ENCODE peak calls at places on chromosomes 16 and 17, in seven cellular contexts. One of them, this sample, is unnamed. For H3K4me1 and H3K9me3, the result is how much of the 10 kb centered on the place peaks cover.

GRCh38 chr17:61054430-61054829 is 345.2 kb upstream of the TBX2 start:
- DNase-seq in stomach: no peak
- DNase-seq in CD8-positive, alpha-beta T cell: no peak
- DNase-seq in fibroblast of lung: peak
- DNase-seq in CD4-positive, alpha-beta memory T cell: no peak
- DNase-seq in heart left ventricle: peak
- DNase-seq in transverse colon: no peak
- DNase-seq in this sample: no peak

GRCh38 chr17:79809530-79810137 is 12.8 kb upstream of the CBX8 start:
- DNase-seq in stomach: peak
- DNase-seq in CD8-positive, alpha-beta T cell: no peak
- DNase-seq in fibroblast of lung: no peak
- DNase-seq in CD4-positive, alpha-beta memory T cell: no peak
- DNase-seq in heart left ventricle: no peak
- DNase-seq in transverse colon: peak
- DNase-seq in this sample: no peak

GRCh38 chr16:71343078-71343477 is 15.4 kb upstream of the CALB2 start:
- DNase-seq in stomach: no peak
- DNase-seq in CD8-positive, alpha-beta T cell: no peak
- DNase-seq in fibroblast of lung: no peak
- DNase-seq in CD4-positive, alpha-beta memory T cell: no peak
- DNase-seq in heart left ventricle: no peak
- DNase-seq in transverse colon: no peak
- DNase-seq in this sample: no peak

GRCh38 chr16:11229906-11230305 is 26.1 kb downstream of the SOCS1 start:
- DNase-seq in stomach: peak
- DNase-seq in CD8-positive, alpha-beta T cell: no peak
- DNase-seq in fibroblast of lung: no peak
- DNase-seq in CD4-positive, alpha-beta memory T cell: no peak
- DNase-seq in heart left ventricle: no peak
- DNase-seq in transverse colon: peak
- DNase-seq in this sample: no peak

GRCh38 chr17:40303706-40304450 is 5.1 kb upstream of the RARA start:
- DNase-seq in stomach: no peak
- DNase-seq in CD8-positive, alpha-beta T cell: no peak
- DNase-seq in fibroblast of lung: peak
- DNase-seq in CD4-positive, alpha-beta memory T cell: no peak
- DNase-seq in heart left ventricle: no peak
- DNase-seq in transverse colon: peak
- DNase-seq in this sample: no peak

GRCh38 chr16:80887062-80887461 is 82.7 kb upstream of the CDYL2 start:
- DNase-seq in stomach: no peak
- DNase-seq in CD8-positive, alpha-beta T cell: no peak
- DNase-seq in fibroblast of lung: no peak
- DNase-seq in CD4-positive, alpha-beta memory T cell: no peak
- DNase-seq in heart left ventricle: no peak
- DNase-seq in transverse colon: peak
- DNase-seq in this sample: no peak

GRCh38 chr17:34312080-34312479 is 7.2 kb upstream of the CCL8 start:
- DNase-seq in stomach: no peak
- DNase-seq in CD8-positive, alpha-beta T cell: no peak
- DNase-seq in fibroblast of lung: peak
- DNase-seq in CD4-positive, alpha-beta memory T cell: no peak
- DNase-seq in heart left ventricle: no peak
- DNase-seq in transverse colon: no peak
- DNase-seq in this sample: no peak

GRCh38 chr16:49492090-49492801 is 118.6 kb downstream of the C16orf78 start:
- DNase-seq in stomach: peak
- DNase-seq in CD8-positive, alpha-beta T cell: peak
- DNase-seq in fibroblast of lung: peak
- DNase-seq in CD4-positive, alpha-beta memory T cell: peak
- DNase-seq in heart left ventricle: peak
- DNase-seq in transverse colon: peak
- DNase-seq in this sample: no peak

GRCh38 chr17:6548578-6549330 is 7.6 kb downstream of the PITPNM3 start:
- DNase-seq in stomach: peak
- DNase-seq in CD8-positive, alpha-beta T cell: no peak
- DNase-seq in fibroblast of lung: no peak
- DNase-seq in CD4-positive, alpha-beta memory T cell: peak
- DNase-seq in heart left ventricle: no peak
- DNase-seq in transverse colon: peak
- DNase-seq in this sample: no peak

DNA sequence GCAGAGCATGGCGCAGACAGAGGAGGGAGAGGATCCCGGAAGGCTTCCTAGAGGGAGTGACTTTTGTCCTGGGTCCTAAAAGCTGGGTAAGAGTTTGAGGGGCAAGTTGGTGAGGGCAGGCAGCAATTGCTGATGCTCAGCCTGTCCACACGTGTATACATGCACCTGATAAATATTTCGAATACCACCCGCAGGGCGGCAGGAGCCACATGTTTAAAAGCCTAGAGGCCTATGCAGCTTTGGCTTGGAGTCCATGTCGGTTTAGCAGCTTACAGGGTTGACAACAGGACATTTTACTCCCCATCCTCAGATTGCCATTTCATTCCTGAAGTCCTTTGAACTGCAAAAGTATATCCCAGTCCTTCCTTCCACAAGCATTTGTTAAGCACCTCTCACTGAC is 99.1 kb downstream of the KATNIP start:
- DNase-seq in stomach: no peak
- DNase-seq in CD8-positive, alpha-beta T cell: no peak
- DNase-seq in fibroblast of lung: no peak
- DNase-seq in CD4-positive, alpha-beta memory T cell: no peak
- DNase-seq in heart left ventricle: no peak
- DNase-seq in transverse colon: no peak
- DNase-seq in this sample: no peak
- H3K27ac ChIP-seq in stomach: no peak
- H3K27ac ChIP-seq in CD8-positive, alpha-beta T cell: no peak
- H3K27ac ChIP-seq in fibroblast of lung: no peak
- H3K27ac ChIP-seq in CD4-positive, alpha-beta memory T cell: no peak
- H3K27ac ChIP-seq in heart left ventricle: no peak
- H3K27ac ChIP-seq in transverse colon: no peak
- H3K27ac ChIP-seq in this sample: no peak

GRCh38 chr17:216625-217024 is 35.2 kb upstream of the DOC2B start:
- DNase-seq in stomach: no peak
- DNase-seq in CD8-positive, alpha-beta T cell: no peak
- DNase-seq in fibroblast of lung: no peak
- DNase-seq in CD4-positive, alpha-beta memory T cell: no peak
- DNase-seq in heart left ventricle: no peak
- DNase-seq in transverse colon: no peak
- DNase-seq in this sample: no peak

GRCh38 chr17:218711-219110 is 37.3 kb upstream of the DOC2B start:
- DNase-seq in stomach: no peak
- DNase-seq in CD8-positive, alpha-beta T cell: no peak
- DNase-seq in fibroblast of lung: no peak
- DNase-seq in CD4-positive, alpha-beta memory T cell: no peak
- DNase-seq in heart left ventricle: no peak
- DNase-seq in transverse colon: no peak
- DNase-seq in this sample: no peak

GRCh38 chr17:213286-214105 is 32.0 kb upstream of the DOC2B start:
- DNase-seq in stomach: no peak
- DNase-seq in CD8-positive, alpha-beta T cell: no peak
- DNase-seq in fibroblast of lung: no peak
- DNase-seq in CD4-positive, alpha-beta memory T cell: no peak
- DNase-seq in heart left ventricle: no peak
- DNase-seq in transverse colon: no peak
- DNase-seq in this sample: no peak

GRCh38 chr17:210402-210801 is 29.0 kb upstream of the DOC2B start:
- DNase-seq in stomach: no peak
- DNase-seq in CD8-positive, alpha-beta T cell: no peak
- DNase-seq in fibroblast of lung: no peak
- DNase-seq in CD4-positive, alpha-beta memory T cell: no peak
- DNase-seq in heart left ventricle: no peak
- DNase-seq in transverse colon: no peak
- DNase-seq in this sample: no peak

DNA sequence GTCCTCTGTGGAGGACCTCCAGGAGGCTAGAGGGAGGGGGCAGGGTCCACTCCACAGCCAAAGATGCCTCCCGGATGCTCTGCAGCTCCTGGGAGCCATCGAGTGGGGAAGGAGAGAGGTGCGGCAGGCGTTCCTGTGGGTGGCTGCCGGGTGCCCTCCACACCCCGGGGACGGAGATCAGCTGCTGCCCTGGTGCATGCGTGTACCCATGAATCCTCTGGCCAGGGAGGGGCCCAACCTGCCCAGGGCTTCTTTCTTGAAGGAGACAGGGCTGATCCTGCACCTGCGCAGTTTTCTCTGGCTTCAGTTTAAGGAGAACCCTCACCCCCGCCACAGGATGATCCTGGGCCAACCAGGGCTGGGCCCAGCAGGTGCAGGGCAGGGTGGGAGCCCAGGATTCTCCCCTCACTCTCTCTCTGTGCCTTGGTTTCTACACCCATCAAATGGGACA is 33.5 kb upstream of the DOC2B start:
- DNase-seq in stomach: no peak
- DNase-seq in CD8-positive, alpha-beta T cell: no peak
- DNase-seq in fibroblast of lung: no peak
- DNase-seq in CD4-positive, alpha-beta memory T cell: no peak
- DNase-seq in heart left ventricle: no peak
- DNase-seq in transverse colon: no peak
- DNase-seq in this sample: no peak
- H3K4me1 ChIP-seq in stomach: under half
- H3K4me1 ChIP-seq in CD8-positive, alpha-beta T cell: under half
- H3K4me1 ChIP-seq in fibroblast of lung: under half
- H3K4me1 ChIP-seq in CD4-positive, alpha-beta memory T cell: under half
- H3K4me1 ChIP-seq in heart left ventricle: under half
- H3K4me1 ChIP-seq in transverse colon: under half
- H3K4me1 ChIP-seq in this sample: under half

GRCh38 chr16:89019511-89019910 is 42.5 kb upstream of the CBFA2T3 start:
- DNase-seq in stomach: no peak
- DNase-seq in CD8-positive, alpha-beta T cell: no peak
- DNase-seq in fibroblast of lung: no peak
- DNase-seq in CD4-positive, alpha-beta memory T cell: no peak
- DNase-seq in heart left ventricle: no peak
- DNase-seq in transverse colon: no peak
- DNase-seq in this sample: no peak

GRCh38 chr16:89022051-89022836 is 45.2 kb upstream of the CBFA2T3 start:
- DNase-seq in stomach: no peak
- DNase-seq in CD8-positive, alpha-beta T cell: no peak
- DNase-seq in fibroblast of lung: no peak
- DNase-seq in CD4-positive, alpha-beta memory T cell: no peak
- DNase-seq in heart left ventricle: no peak
- DNase-seq in transverse colon: no peak
- DNase-seq in this sample: no peak

GRCh38 chr16:89023151-89023551 is 46.1 kb upstream of the CBFA2T3 start:
- DNase-seq in stomach: no peak
- DNase-seq in CD8-positive, alpha-beta T cell: no peak
- DNase-seq in fibroblast of lung: no peak
- DNase-seq in CD4-positive, alpha-beta memory T cell: no peak
- DNase-seq in heart left ventricle: no peak
- DNase-seq in transverse colon: no peak
- DNase-seq in this sample: no peak

GRCh38 chr16:89020068-89020924 is 43.3 kb upstream of the CBFA2T3 start:
- DNase-seq in stomach: no peak
- DNase-seq in CD8-positive, alpha-beta T cell: no peak
- DNase-seq in fibroblast of lung: no peak
- DNase-seq in CD4-positive, alpha-beta memory T cell: no peak
- DNase-seq in heart left ventricle: no peak
- DNase-seq in transverse colon: no peak
- DNase-seq in this sample: no peak

DNA sequence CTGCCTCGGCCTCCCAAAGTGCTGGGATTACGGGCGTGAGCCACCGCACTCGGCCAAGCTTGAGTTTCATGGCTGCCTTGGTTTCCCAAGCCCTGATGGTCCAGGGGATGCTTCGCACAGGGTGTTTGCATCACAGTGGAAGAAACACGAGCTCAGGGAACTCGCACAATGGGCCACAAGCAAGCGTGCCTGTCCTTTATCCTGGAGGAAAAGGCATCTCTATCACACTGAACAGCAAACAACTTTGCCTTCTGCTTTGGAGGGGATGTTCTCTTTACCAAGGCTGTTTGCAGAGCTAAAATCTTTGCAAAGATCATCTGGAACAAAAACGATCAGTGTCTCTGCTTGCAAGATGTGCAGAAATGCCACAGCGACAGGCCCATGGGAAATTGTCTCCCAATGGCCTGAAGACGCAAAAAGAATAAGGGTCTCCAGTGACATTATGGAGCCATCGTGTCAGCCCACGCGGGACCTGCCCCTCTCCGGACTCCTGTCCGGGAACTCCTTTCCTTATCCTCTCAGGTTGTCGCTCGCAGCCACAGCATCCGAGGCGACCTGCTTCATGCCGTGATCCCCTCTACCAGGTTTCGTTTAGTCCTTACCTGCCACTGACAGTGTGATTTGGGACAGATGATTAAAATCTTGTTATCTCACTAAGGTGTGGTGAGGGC is 44.1 kb upstream of the CBFA2T3 start:
- DNase-seq in stomach: no peak
- DNase-seq in CD8-positive, alpha-beta T cell: no peak
- DNase-seq in fibroblast of lung: no peak
- DNase-seq in CD4-positive, alpha-beta memory T cell: no peak
- DNase-seq in heart left ventricle: no peak
- DNase-seq in transverse colon: no peak
- DNase-seq in this sample: no peak
- H3K9me3 ChIP-seq in stomach: under half
- H3K9me3 ChIP-seq in CD8-positive, alpha-beta T cell: under half
- H3K9me3 ChIP-seq in fibroblast of lung: under half
- H3K9me3 ChIP-seq in CD4-positive, alpha-beta memory T cell: under half
- H3K9me3 ChIP-seq in heart left ventricle: under half
- H3K9me3 ChIP-seq in transverse colon: under half
- H3K9me3 ChIP-seq in this sample: under half

GRCh38 chr17:81399481-81400153 is 4.4 kb downstream of the BAHCC1 start:
- DNase-seq in stomach: no peak
- DNase-seq in CD8-positive, alpha-beta T cell: no peak
- DNase-seq in fibroblast of lung: no peak
- DNase-seq in CD4-positive, alpha-beta memory T cell: peak
- DNase-seq in heart left ventricle: no peak
- DNase-seq in transverse colon: no peak
- DNase-seq in this sample: no peak
- H3K27ac ChIP-seq in stomach: peak
- H3K27ac ChIP-seq in CD8-positive, alpha-beta T cell: no peak
- H3K27ac ChIP-seq in fibroblast of lung: peak
- H3K27ac ChIP-seq in CD4-positive, alpha-beta memory T cell: no peak
- H3K27ac ChIP-seq in heart left ventricle: peak
- H3K27ac ChIP-seq in transverse colon: peak
- H3K27ac ChIP-seq in this sample: no peak